ENCODE peak calls at places on chromosome 7, in eight cellular contexts. K is frontal cortex, D is GM12878, F is hippocampal formation, O is SK-N-DZ, Z is GM23338, R is NCI-H187, A is HS-27A. G is an unnamed sample.
A peak's percentile ranks its signal among the peaks of the same experiment; 100 is the strongest.

GRCh38 chr7:70620333-70621055 is 511.4 kb upstream of the GALNT17 start:
- DNase-seq in K (no peak), D (no peak), F (peak; percentile 22), O (no peak), Z (no peak), R (no peak), A (no peak), G (no peak)

GRCh38 chr7:131225619-131226101 is 102.0 kb upstream of the MKLN1 start:
- DNase-seq in K (no peak), D (no peak), F (no peak), O (peak; percentile 20), Z (no peak), R (no peak), A (no peak), G (no peak)

GRCh38 chr7:22610258-22610657 is 110.3 kb upstream of the STEAP1B start:
- DNase-seq in K (no peak), D (no peak), F (no peak), O (no peak), Z (no peak), R (no peak), A (no peak), G (no peak)

GRCh38 chr7:111650456-111650999 is 88.2 kb upstream of the IMMP2L start:
- DNase-seq in K (no peak), D (no peak), F (no peak), O (peak; percentile 55), Z (no peak), R (no peak), A (no peak), G (no peak)

GRCh38 chr7:55517191-55517633 is 55.1 kb downstream of the VOPP1 start:
- DNase-seq in K (no peak), D (peak; percentile 79), F (no peak), O (no peak), Z (no peak), R (no peak), A (no peak), G (no peak)

GRCh38 chr7:91135300-91135699 is 128.9 kb upstream of the FZD1 start:
- DNase-seq in K (no peak), D (no peak), F (no peak), O (no peak), Z (peak; percentile 18), R (no peak), A (no peak), G (no peak)

GRCh38 chr7:123096434-123096833 is 100.9 kb upstream of the TAS2R16 start:
- DNase-seq in K (no peak), D (no peak), F (no peak), O (no peak), Z (no peak), R (no peak), A (no peak), G (no peak)

GRCh38 chr7:149624006-149624405 is 126.4 kb upstream of the ZNF746 start:
- DNase-seq in K (no peak), D (no peak), F (no peak), O (peak; percentile 14), Z (peak; percentile 43), R (no peak), A (no peak), G (no peak)

GRCh38 chr7:139683137-139683871 is 94.5 kb downstream of the HIPK2 start:
- DNase-seq in K (no peak), D (no peak), F (no peak), O (no peak), Z (no peak), R (no peak), A (peak; percentile 23), G (no peak)

GRCh38 chr7:44073664-44074348 is 8.4 kb upstream of the PGAM2 start:
- DNase-seq in K (peak; percentile 62), D (no peak), F (peak; percentile 70), O (no peak), Z (peak; percentile 52), R (no peak), A (no peak), G (no peak)

GRCh38 chr7:28354601-28355062 is 57.7 kb upstream of the CREB5 start:
- DNase-seq in K (no peak), D (no peak), F (no peak), O (peak; percentile 21), Z (peak; percentile 17), R (peak; percentile 45), A (peak; percentile 80), G (no peak)

GRCh38 chr7:128356546-128357365 is 4.7 kb downstream of the PRRT4 start:
- DNase-seq in K (no peak), D (no peak), F (no peak), O (peak; percentile 88), Z (no peak), R (no peak), A (no peak), G (no peak)

GRCh38 chr7:101743241-101743994 is 74.0 kb upstream of the CUX1 start:
- DNase-seq in K (peak; percentile 50), D (no peak), F (no peak), O (peak; percentile 63), Z (peak; percentile 85), R (no peak), A (no peak), G (peak; percentile 74)

GRCh38 chr7:40058636-40059035 is 75.8 kb downstream of the MPLKIP start:
- DNase-seq in K (no peak), D (no peak), F (no peak), O (no peak), Z (no peak), R (no peak), A (no peak), G (no peak)

GRCh38 chr7:76296743-76297740 is 5.4 kb upstream of the HSPB1 start:
- DNase-seq in K (no peak), D (no peak), F (no peak), O (no peak), Z (no peak), R (peak; percentile 33), A (no peak), G (no peak)

GRCh38 chr7:7176421-7177043 is 5.8 kb upstream of the C1GALT1 start:
- DNase-seq in K (no peak), D (no peak), F (no peak), O (no peak), Z (peak; percentile 68), R (no peak), A (no peak), G (no peak)

GRCh38 chr7:21585070-21585724 is 42.4 kb downstream of the DNAH11 start:
- DNase-seq in K (no peak), D (no peak), F (no peak), O (no peak), Z (no peak), R (no peak), A (no peak), G (no peak)

GRCh38 chr7:37357277-37357996 is 91.2 kb downstream of the ELMO1 start:
- DNase-seq in K (no peak), D (no peak), F (no peak), O (no peak), Z (no peak), R (no peak), A (no peak), G (peak; percentile 60)

GRCh38 chr7:116724560-116725231 is 52.7 kb downstream of the MET start:
- DNase-seq in K (no peak), D (no peak), F (no peak), O (no peak), Z (no peak), R (no peak), A (no peak), G (no peak)

GRCh38 chr7:149292101-149292823 is 30.3 kb downstream of the ZNF783 start:
- DNase-seq in K (no peak), D (no peak), F (no peak), O (no peak), Z (peak; percentile 52), R (no peak), A (no peak), G (no peak)

GRCh38 chr7:112060625-112061024 is 145.6 kb downstream of the DOCK4 start:
- DNase-seq in K (no peak), D (no peak), F (no peak), O (no peak), Z (no peak), R (no peak), A (no peak), G (no peak)

GRCh38 chr7:131424219-131424822 is 96.6 kb downstream of the MKLN1 start:
- DNase-seq in K (peak; percentile 11), D (peak; percentile 4), F (no peak), O (peak; percentile 37), Z (peak; percentile 16), R (no peak), A (no peak), G (peak; percentile 49)

GRCh38 chr7:38206071-38206470 is 28.0 kb downstream of the STARD3NL start:
- DNase-seq in K (no peak), D (no peak), F (no peak), O (no peak), Z (no peak), R (no peak), A (no peak), G (no peak)

GRCh38 chr7:157394246-157395191 is 57.7 kb downstream of the DNAJB6 start:
- DNase-seq in K (no peak), D (no peak), F (no peak), O (no peak), Z (no peak), R (no peak), A (no peak), G (no peak)

GRCh38 chr7:14394786-14395185 is 405.3 kb upstream of the ETV1 start:
- DNase-seq in K (no peak), D (no peak), F (no peak), O (no peak), Z (no peak), R (no peak), A (no peak), G (no peak)